ENCODE peak calls at places on chromosomes 1 and 21, in eight cellular contexts. I is stimulated activated naive CD8-positive, alpha-beta T cell treated with anti-CD3 and anti-CD28 coated beads, Interleukin-15, Interleukin-2, amounts not matched to agents 100 U/mL and 50 U/mL, for 24 hours; U is breast epithelium; D is cardiac fibroblast; C is OCI-LY7; E is NCI-H774; N is CD8-positive, alpha-beta T cell; J is activated B cell treated with CpG ODN at 0.5 μM for 24 hours. B is an unnamed sample.

GRCh38 chr1:66312316-66312715 is 221.6 kb upstream of the SGIP1 start:
- DNase-seq in C (no peak), I (no peak), E (no peak), N (no peak), U (no peak), J (no peak), D (no peak), B (no peak)

GRCh38 chr21:43919871-43920801 is 55.1 kb downstream of the AGPAT3 start:
- DNase-seq in U (no peak), C (no peak), E (no peak), N (no peak), J (no peak), I (no peak), D (no peak), B (no peak)

GRCh38 chr21:28336299-28336698 is 656.4 kb downstream of the LTN1 start:
- DNase-seq in D (peak), J (no peak), N (no peak), I (no peak), C (peak), E (no peak), U (no peak), B (no peak)

GRCh38 chr1:185440877-185441276 is 123.8 kb upstream of the IVNS1ABP start:
- DNase-seq in C (no peak), D (peak), N (no peak), I (no peak), U (no peak), J (no peak), E (no peak), B (no peak)

GRCh38 chr1:37432636-37433035 is 41.7 kb upstream of the ZC3H12A start:
- DNase-seq in I (no peak), D (no peak), U (no peak), C (no peak), N (no peak), J (no peak), E (no peak), B (no peak)

GRCh38 chr1:22761821-22762220 is 51.2 kb downstream of the EPHB2 start:
- DNase-seq in J (no peak), I (no peak), C (no peak), U (no peak), D (no peak), N (no peak), E (no peak), B (no peak)

GRCh38 chr1:120178799-120179419 is 2.6 kb upstream of the SEC22B start:
- DNase-seq in U (no peak), D (peak), I (no peak), C (no peak), J (no peak), N (no peak), E (no peak), B (no peak)

GRCh38 chr1:233707153-233707905 is 93.4 kb downstream of the KCNK1 start:
- DNase-seq in E (peak), C (no peak), N (no peak), J (no peak), D (peak), U (no peak), I (no peak), B (no peak)

GRCh38 chr1:94852758-94853157 is 32.6 kb downstream of the SLC44A3 start:
- DNase-seq in I (no peak), E (no peak), N (no peak), C (no peak), D (peak), J (no peak), U (no peak), B (no peak)

GRCh38 chr1:170533331-170533730 is 1.4 kb downstream of the GORAB start:
- DNase-seq in J (no peak), C (no peak), E (no peak), U (no peak), I (no peak), N (no peak), D (peak), B (no peak)

GRCh38 chr1:206923961-206924548 is 2.3 kb upstream of the FCMR start:
- DNase-seq in J (no peak), N (no peak), U (no peak), C (no peak), E (no peak), D (no peak), I (no peak), B (no peak)

GRCh38 chr1:177170756-177171535 is at the start of gene BRINP2:
- DNase-seq in J (no peak), D (peak), C (no peak), E (peak), I (peak), N (no peak), U (no peak), B (no peak)

GRCh38 chr1:91885331-91885715 is 628 bp downstream of the TGFBR3 start:
- DNase-seq in N (peak), C (no peak), I (peak), U (no peak), J (no peak), D (no peak), E (no peak), B (peak)

GRCh38 chr1:217498209-217498608 is 132.7 kb downstream of the GPATCH2 start:
- DNase-seq in C (no peak), U (no peak), N (no peak), D (no peak), E (no peak), I (no peak), J (no peak), B (no peak)

GRCh38 chr1:202112864-202113689 is 9.6 kb upstream of the GPR37L1 start:
- DNase-seq in I (no peak), D (peak), J (no peak), C (no peak), N (no peak), E (no peak), U (peak), B (no peak)

GRCh38 chr1:200495901-200496300 is 86.1 kb upstream of the ZNF281 start:
- DNase-seq in U (no peak), N (no peak), C (no peak), I (no peak), E (no peak), J (no peak), D (no peak), B (no peak)

GRCh38 chr1:22321917-22322316 is 129.7 kb upstream of the ZBTB40 start:
- DNase-seq in D (no peak), E (no peak), U (peak), C (no peak), J (no peak), I (no peak), N (peak), B (no peak)

GRCh38 chr1:14958249-14959215 is 195.0 kb upstream of the TMEM51 start:
- DNase-seq in I (no peak), J (no peak), U (no peak), N (no peak), C (no peak), D (no peak), E (no peak), B (no peak)

GRCh38 chr1:26861286-26861701 is 1.7 kb upstream of the SFN start:
- DNase-seq in I (no peak), E (no peak), U (no peak), C (no peak), N (no peak), D (peak), J (no peak), B (no peak)

GRCh38 chr1:13628711-13629110 is 45.1 kb downstream of the PDPN start:
- DNase-seq in C (no peak), E (no peak), J (no peak), I (no peak), U (no peak), D (peak), N (no peak), B (no peak)

GRCh38 chr1:182990413-182991144 is 32.6 kb upstream of the LAMC1 start:
- DNase-seq in U (no peak), C (no peak), I (no peak), N (no peak), J (no peak), E (no peak), D (peak), B (no peak)

GRCh38 chr1:225855503-225856285 is 26.5 kb downstream of the TMEM63A start:
- DNase-seq in N (no peak), E (no peak), J (no peak), D (no peak), U (no peak), I (no peak), C (no peak), B (no peak)

GRCh38 chr1:22490309-22490708 is 38.7 kb downstream of the ZBTB40 start:
- DNase-seq in D (no peak), I (no peak), U (no peak), J (no peak), E (no peak), C (no peak), N (no peak), B (no peak)

B was measured in CD8-positive, alpha-beta memory T cell.